ENCODE peak calls at places on chromosomes 3 and 15, in six cellular contexts. V is A549, I is HepG2, S is GM12892, W is K562, U is esophagus squamous epithelium. T is an unnamed sample.

GRCh38 chr3:98734737-98735136 is 28.4 kb upstream of the ST3GAL6 start:
- DNase-seq in S (no peak), W (no peak), V (no peak), I (no peak), U (no peak), T (no peak)

GRCh38 chr3:23664459-23664858 is 141.3 kb upstream of the UBE2E1 start:
- DNase-seq in S (no peak), V (no peak), W (no peak), U (no peak), I (no peak), T (no peak)

GRCh38 chr3:185094691-185095090 is 58.2 kb downstream of the C3orf70 start:
- DNase-seq in W (no peak), U (no peak), V (no peak), S (no peak), I (no peak), T (no peak)

GRCh38 chr3:13798401-13798800 is 81.5 kb downstream of the WNT7A start:
- DNase-seq in I (no peak), W (no peak), S (no peak), U (no peak), V (no peak), T (no peak)

GRCh38 chr3:102410616-102411015 is 24.2 kb upstream of the ZPLD1 start:
- DNase-seq in U (no peak), V (no peak), S (no peak), W (no peak), I (no peak), T (no peak)

GRCh38 chr3:51799879-51800757 is 21.1 kb upstream of the IQCF6 start:
- DNase-seq in S (no peak), I (peak; percentile 49), W (peak; percentile 25), U (no peak), V (peak; percentile 38), T (peak; percentile 34)

GRCh38 chr3:139679218-139679617 is 1.4 kb upstream of the NMNAT3 start:
- DNase-seq in W (no peak), U (no peak), V (no peak), S (no peak), I (no peak), T (peak; percentile 25)

GRCh38 chr3:95348879-95349278 is 1286.0 kb downstream of the NSUN3 start:
- DNase-seq in W (no peak), I (no peak), U (no peak), S (no peak), V (no peak), T (no peak)

GRCh38 chr15:90813796-90814192 is 54.6 kb upstream of the FURIN start:
- DNase-seq in S (no peak), U (no peak), V (no peak), W (no peak), I (no peak), T (no peak)

GRCh38 chr3:37940242-37940908 is 50.2 kb upstream of the VILL start:
- DNase-seq in I (no peak), V (no peak), S (no peak), U (no peak), W (peak; percentile 33), T (no peak)

GRCh38 chr3:105355355-105356063 is 11.2 kb upstream of the ALCAM start:
- DNase-seq in I (no peak), U (no peak), W (no peak), V (no peak), S (no peak), T (no peak)

GRCh38 chr3:105351821-105352220 is 14.9 kb upstream of the ALCAM start:
- DNase-seq in S (no peak), I (no peak), U (no peak), V (no peak), W (no peak), T (no peak)

GRCh38 chr3:105353485-105354161 is 13.1 kb upstream of the ALCAM start:
- DNase-seq in U (no peak), I (no peak), W (no peak), V (peak; percentile 17), S (no peak), T (no peak)

GRCh38 chr3:105354429-105354828 is 12.3 kb upstream of the ALCAM start:
- DNase-seq in S (no peak), W (no peak), V (no peak), I (no peak), U (no peak), T (no peak)

GRCh38 chr3:105352976-105353375 is 13.7 kb upstream of the ALCAM start:
- DNase-seq in S (no peak), U (no peak), W (no peak), I (no peak), V (no peak), T (no peak)
- TF ChIP-seq POLR2A in S (no peak), U (no peak), W (no peak), I (no peak), V (no peak), T (no peak)

GRCh38 chr3:125990253-125990970 is 21.4 kb downstream of the ROPN1B start:
- DNase-seq in S (peak; percentile 41), V (peak; percentile 91), I (peak; percentile 61), W (peak; percentile 50), U (peak; percentile 44), T (peak; percentile 69)
- TF ChIP-seq POLR2A in S (peak; percentile 75), V (peak; percentile 34), I (peak; percentile 75), W (peak; percentile 46), U (no peak), T (peak; percentile 64)

GRCh38 chr3:54776601-54777000 is 151.3 kb downstream of the LRTM1 start:
- DNase-seq in I (no peak), W (no peak), U (no peak), S (no peak), V (no peak), T (no peak)

GRCh38 chr3:54772707-54773106 is 155.2 kb downstream of the LRTM1 start:
- DNase-seq in V (no peak), W (no peak), S (no peak), I (no peak), U (no peak), T (no peak)

GRCh38 chr3:54772046-54772445 is 155.8 kb downstream of the LRTM1 start:
- DNase-seq in V (no peak), S (no peak), W (no peak), I (no peak), U (no peak), T (no peak)

GRCh38 chr3:54773251-54773650 is 154.6 kb downstream of the LRTM1 start:
- DNase-seq in V (no peak), U (no peak), S (no peak), I (no peak), W (no peak), T (no peak)

GRCh38 chr3:54771050-54771449 is 156.8 kb downstream of the LRTM1 start:
- DNase-seq in S (no peak), I (no peak), V (no peak), U (no peak), W (no peak), T (no peak)
- TF ChIP-seq POLR2A in S (no peak), I (no peak), V (no peak), U (no peak), W (no peak), T (no peak)

GRCh38 chr15:94677202-94677790 is 445.9 kb downstream of the MCTP2 start:
- DNase-seq in U (no peak), W (no peak), S (no peak), I (no peak), V (no peak), T (no peak)

GRCh38 chr15:94670436-94671034 is 439.2 kb downstream of the MCTP2 start:
- DNase-seq in W (peak; percentile 30), V (peak; percentile 38), U (no peak), S (no peak), I (peak; percentile 39), T (peak; percentile 15)

GRCh38 chr15:94671845-94672524 is 440.6 kb downstream of the MCTP2 start:
- DNase-seq in W (no peak), I (no peak), V (peak; percentile 9), U (no peak), S (no peak), T (no peak)

GRCh38 chr15:94673801-94674200 is 442.4 kb downstream of the MCTP2 start:
- DNase-seq in W (no peak), V (no peak), U (no peak), I (no peak), S (no peak), T (no peak)

GRCh38 chr15:94674251-94674650 is 442.9 kb downstream of the MCTP2 start:
- DNase-seq in W (no peak), I (no peak), S (no peak), U (no peak), V (no peak), T (no peak)
- TF ChIP-seq POLR2A in W (no peak), I (no peak), S (no peak), U (no peak), V (no peak), T (no peak)

GRCh38 chr3:156674046-156674910 is at the start of gene TIPARP:
- DNase-seq in W (peak; percentile 98), I (peak; percentile 92), S (peak; percentile 83), V (peak; percentile 98), U (peak; percentile 94), T (peak; percentile 98)
- TF ChIP-seq POLR2A in W (peak; percentile 93), I (peak; percentile 99), S (peak; percentile 99), V (peak; percentile 98), U (peak; percentile 98), T (peak; percentile 99)

GRCh38 chr15:78131295-78132021 is at the start of gene CIB2:
- DNase-seq in V (peak; percentile 71), S (peak; percentile 98), U (no peak), I (peak; percentile 43), W (peak; percentile 95), T (peak; percentile 83)
- TF ChIP-seq POLR2A in V (peak; percentile 74), S (peak; percentile 53), U (no peak), I (peak; percentile 79), W (peak; percentile 83), T (no peak)

GRCh38 chr3:100159564-100160153 is 45.4 kb upstream of the FILIP1L start:
- DNase-seq in S (no peak), U (no peak), V (no peak), I (no peak), W (no peak), T (no peak)
- TF ChIP-seq POLR2A in S (no peak), U (no peak), V (no peak), I (no peak), W (no peak), T (no peak)